ENCODE peak calls at places on chromosomes 16 and 17, in five cellular contexts. One of them, this sample, is unnamed.

GRCh38 chr17:21081967-21082366 is 39.2 kb upstream of the USP22 start:
- DNase-seq in H9: no peak
- DNase-seq in mesenchymal stem cell: no peak
- DNase-seq in OCI-LY7: no peak
- DNase-seq in IMR-90: no peak
- DNase-seq in this sample: no peak

GRCh38 chr17:15341385-15341849 is at the start of gene TEKT3:
- DNase-seq in H9: peak
- DNase-seq in mesenchymal stem cell: peak
- DNase-seq in OCI-LY7: no peak
- DNase-seq in IMR-90: peak
- DNase-seq in this sample: peak

GRCh38 chr16:89375021-89375420 is 115.3 kb downstream of the ANKRD11 start:
- DNase-seq in H9: no peak
- DNase-seq in mesenchymal stem cell: peak
- DNase-seq in OCI-LY7: peak
- DNase-seq in IMR-90: peak
- DNase-seq in this sample: no peak

GRCh38 chr17:2701161-2701995 is 10.2 kb downstream of the CLUH start:
- DNase-seq in H9: peak
- DNase-seq in mesenchymal stem cell: no peak
- DNase-seq in OCI-LY7: no peak
- DNase-seq in IMR-90: no peak
- DNase-seq in this sample: no peak

GRCh38 chr17:79370126-79370525 is 240.7 kb downstream of the RBFOX3 start:
- DNase-seq in H9: no peak
- DNase-seq in mesenchymal stem cell: no peak
- DNase-seq in OCI-LY7: no peak
- DNase-seq in IMR-90: no peak
- DNase-seq in this sample: no peak

GRCh38 chr16:58628845-58629680 is 563 bp downstream of the CNOT1 start:
- DNase-seq in H9: peak
- DNase-seq in mesenchymal stem cell: peak
- DNase-seq in OCI-LY7: peak
- DNase-seq in IMR-90: peak
- DNase-seq in this sample: peak

GRCh38 chr16:49158029-49158642 is 123.5 kb downstream of the CBLN1 start:
- DNase-seq in H9: peak
- DNase-seq in mesenchymal stem cell: peak
- DNase-seq in OCI-LY7: peak
- DNase-seq in IMR-90: peak
- DNase-seq in this sample: peak

GRCh38 chr17:78255953-78256704 is 24.7 kb downstream of the TMEM235 start:
- DNase-seq in H9: no peak
- DNase-seq in mesenchymal stem cell: no peak
- DNase-seq in OCI-LY7: no peak
- DNase-seq in IMR-90: no peak
- DNase-seq in this sample: no peak

GRCh38 chr16:69711115-69711740 is 15.1 kb downstream of the NQO1 start:
- DNase-seq in H9: no peak
- DNase-seq in mesenchymal stem cell: no peak
- DNase-seq in OCI-LY7: no peak
- DNase-seq in IMR-90: peak
- DNase-seq in this sample: peak

GRCh38 chr16:86201746-86202145 is 302.8 kb downstream of the IRF8 start:
- DNase-seq in H9: no peak
- DNase-seq in mesenchymal stem cell: no peak
- DNase-seq in OCI-LY7: no peak
- DNase-seq in IMR-90: no peak
- DNase-seq in this sample: no peak

GRCh38 chr16:22643886-22644285 is 133.2 kb downstream of the NPIPB5 start:
- DNase-seq in H9: no peak
- DNase-seq in mesenchymal stem cell: no peak
- DNase-seq in OCI-LY7: no peak
- DNase-seq in IMR-90: no peak
- DNase-seq in this sample: no peak

DNA sequence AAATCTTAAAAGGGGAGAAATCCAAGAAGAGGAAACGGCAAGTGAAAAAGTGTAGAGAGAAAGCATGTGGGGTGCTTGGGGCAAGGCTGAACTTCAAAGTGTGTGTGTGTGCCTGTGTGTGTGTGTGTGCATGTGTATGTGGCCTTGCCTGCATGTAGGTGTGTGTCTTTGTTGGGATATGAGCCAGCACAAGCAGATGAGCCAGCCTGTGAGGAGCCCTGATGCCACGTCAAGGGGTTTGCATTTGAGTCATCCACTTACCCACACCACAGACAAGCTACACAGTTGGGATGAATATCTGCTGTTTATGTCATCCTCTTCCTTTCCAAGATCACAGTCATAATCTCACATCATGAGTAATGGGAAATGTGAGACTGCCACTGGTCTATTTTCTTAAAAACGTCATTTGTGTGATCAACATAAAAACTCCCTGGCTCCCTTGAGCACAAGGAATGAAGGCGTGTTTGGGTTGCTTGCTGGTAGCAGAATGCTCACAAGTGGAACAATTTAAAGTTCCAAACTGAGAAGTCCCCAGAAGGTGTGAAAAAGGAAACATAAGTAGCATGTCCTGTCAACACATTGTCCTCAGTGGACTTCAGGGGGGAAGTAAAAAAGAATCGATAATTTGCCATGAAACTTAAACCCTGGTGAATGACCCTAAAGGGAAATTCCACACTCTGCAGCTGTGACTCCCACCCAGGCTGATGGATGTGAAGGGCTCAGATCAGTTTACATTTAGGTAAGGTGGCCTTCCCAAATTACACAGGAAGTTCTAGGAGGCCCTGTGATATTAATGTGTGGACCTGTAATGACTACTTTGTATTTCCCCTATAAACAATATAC is 14.7 kb downstream of the KCTD19 start:
- DNase-seq in H9: no peak
- DNase-seq in mesenchymal stem cell: peak
- DNase-seq in OCI-LY7: no peak
- DNase-seq in IMR-90: peak
- DNase-seq in this sample: peak
- H2AFZ ChIP-seq in H9: no peak
- H2AFZ ChIP-seq in mesenchymal stem cell: no peak
- H2AFZ ChIP-seq in OCI-LY7: no peak
- H2AFZ ChIP-seq in IMR-90: peak
- H2AFZ ChIP-seq in this sample: no peak

GRCh38 chr16:8908779-8909468 is 26.8 kb downstream of the LITAFD start:
- DNase-seq in H9: no peak
- DNase-seq in mesenchymal stem cell: peak
- DNase-seq in OCI-LY7: no peak
- DNase-seq in IMR-90: no peak
- DNase-seq in this sample: no peak

GRCh38 chr16:8916541-8917225 is 34.5 kb downstream of the LITAFD start:
- DNase-seq in H9: no peak
- DNase-seq in mesenchymal stem cell: no peak
- DNase-seq in OCI-LY7: no peak
- DNase-seq in IMR-90: no peak
- DNase-seq in this sample: no peak

GRCh38 chr16:8912793-8913192 is 30.6 kb downstream of the LITAFD start:
- DNase-seq in H9: no peak
- DNase-seq in mesenchymal stem cell: no peak
- DNase-seq in OCI-LY7: no peak
- DNase-seq in IMR-90: no peak
- DNase-seq in this sample: no peak

GRCh38 chr16:8915722-8916321 is 33.7 kb downstream of the LITAFD start:
- DNase-seq in H9: no peak
- DNase-seq in mesenchymal stem cell: no peak
- DNase-seq in OCI-LY7: no peak
- DNase-seq in IMR-90: no peak
- DNase-seq in this sample: no peak

GRCh38 chr16:8914098-8914497 is 31.9 kb downstream of the LITAFD start:
- DNase-seq in H9: no peak
- DNase-seq in mesenchymal stem cell: no peak
- DNase-seq in OCI-LY7: no peak
- DNase-seq in IMR-90: no peak
- DNase-seq in this sample: no peak
- H2AFZ ChIP-seq in H9: no peak
- H2AFZ ChIP-seq in mesenchymal stem cell: no peak
- H2AFZ ChIP-seq in OCI-LY7: no peak
- H2AFZ ChIP-seq in IMR-90: no peak
- H2AFZ ChIP-seq in this sample: no peak

DNA sequence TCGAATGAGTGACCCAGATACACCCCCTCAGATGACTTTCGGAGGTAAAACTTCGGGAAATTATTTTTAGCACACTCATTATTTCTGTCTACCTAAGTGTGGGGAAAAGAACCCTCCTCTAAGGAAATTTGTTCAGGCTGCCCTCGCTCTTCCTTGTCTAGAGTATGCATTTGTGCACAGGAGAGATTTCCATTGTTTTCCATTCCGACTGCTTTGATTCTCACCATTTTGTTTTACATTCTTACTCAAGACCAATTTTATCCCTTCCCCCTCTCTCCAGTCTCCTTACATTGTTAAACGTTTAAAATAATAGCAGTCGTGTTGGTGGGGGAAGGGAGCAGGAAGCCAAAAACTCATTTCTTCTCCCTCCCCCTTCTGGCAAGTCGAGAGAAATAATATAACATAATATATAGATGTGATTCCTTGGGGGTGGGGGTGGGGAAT is 1.5 kb upstream of the CHD3 start:
- DNase-seq in H9: peak
- DNase-seq in mesenchymal stem cell: no peak
- DNase-seq in OCI-LY7: no peak
- DNase-seq in IMR-90: no peak
- DNase-seq in this sample: peak
- H2AFZ ChIP-seq in H9: no peak
- H2AFZ ChIP-seq in mesenchymal stem cell: no peak
- H2AFZ ChIP-seq in OCI-LY7: peak
- H2AFZ ChIP-seq in IMR-90: peak
- H2AFZ ChIP-seq in this sample: peak

GRCh38 chr16:4508806-4509205 is 29.8 kb downstream of the CDIP1 start:
- DNase-seq in H9: no peak
- DNase-seq in mesenchymal stem cell: no peak
- DNase-seq in OCI-LY7: no peak
- DNase-seq in IMR-90: no peak
- DNase-seq in this sample: no peak
- H2AFZ ChIP-seq in H9: no peak
- H2AFZ ChIP-seq in mesenchymal stem cell: no peak
- H2AFZ ChIP-seq in OCI-LY7: no peak
- H2AFZ ChIP-seq in IMR-90: no peak
- H2AFZ ChIP-seq in this sample: no peak

GRCh38 chr17:29707212-29707571 is 84.5 kb upstream of the CORO6 start:
- DNase-seq in H9: no peak
- DNase-seq in mesenchymal stem cell: no peak
- DNase-seq in OCI-LY7: no peak
- DNase-seq in IMR-90: no peak
- DNase-seq in this sample: no peak
- H2AFZ ChIP-seq in H9: no peak
- H2AFZ ChIP-seq in mesenchymal stem cell: no peak
- H2AFZ ChIP-seq in OCI-LY7: no peak
- H2AFZ ChIP-seq in IMR-90: no peak
- H2AFZ ChIP-seq in this sample: no peak

GRCh38 chr16:4381935-4382794 is 10.5 kb downstream of the VASN start:
- DNase-seq in H9: no peak
- DNase-seq in mesenchymal stem cell: no peak
- DNase-seq in OCI-LY7: no peak
- DNase-seq in IMR-90: no peak
- DNase-seq in this sample: no peak
- H2AFZ ChIP-seq in H9: no peak
- H2AFZ ChIP-seq in mesenchymal stem cell: no peak
- H2AFZ ChIP-seq in OCI-LY7: no peak
- H2AFZ ChIP-seq in IMR-90: peak
- H2AFZ ChIP-seq in this sample: no peak

GRCh38 chr17:30550512-30551273 is 73.5 kb downstream of the GOSR1 start:
- DNase-seq in H9: no peak
- DNase-seq in mesenchymal stem cell: peak
- DNase-seq in OCI-LY7: peak
- DNase-seq in IMR-90: peak
- DNase-seq in this sample: peak
- H2AFZ ChIP-seq in H9: no peak
- H2AFZ ChIP-seq in mesenchymal stem cell: no peak
- H2AFZ ChIP-seq in OCI-LY7: no peak
- H2AFZ ChIP-seq in IMR-90: no peak
- H2AFZ ChIP-seq in this sample: no peak

GRCh38 chr16:2970563-2970962 is 1.4 kb downstream of the PAQR4 start:
- DNase-seq in H9: no peak
- DNase-seq in mesenchymal stem cell: no peak
- DNase-seq in OCI-LY7: no peak
- DNase-seq in IMR-90: no peak
- DNase-seq in this sample: no peak

GRCh38 chr16:2968738-2969544 is at the start of gene PAQR4:
- DNase-seq in H9: peak
- DNase-seq in mesenchymal stem cell: peak
- DNase-seq in OCI-LY7: peak
- DNase-seq in IMR-90: peak
- DNase-seq in this sample: peak

GRCh38 chr16:2968368-2968737 is 795 bp upstream of the PAQR4 start:
- DNase-seq in H9: no peak
- DNase-seq in mesenchymal stem cell: no peak
- DNase-seq in OCI-LY7: peak
- DNase-seq in IMR-90: no peak
- DNase-seq in this sample: peak

GRCh38 chr16:2971134-2971984 is 2.2 kb downstream of the PAQR4 start:
- DNase-seq in H9: no peak
- DNase-seq in mesenchymal stem cell: no peak
- DNase-seq in OCI-LY7: no peak
- DNase-seq in IMR-90: no peak
- DNase-seq in this sample: no peak

DNA sequence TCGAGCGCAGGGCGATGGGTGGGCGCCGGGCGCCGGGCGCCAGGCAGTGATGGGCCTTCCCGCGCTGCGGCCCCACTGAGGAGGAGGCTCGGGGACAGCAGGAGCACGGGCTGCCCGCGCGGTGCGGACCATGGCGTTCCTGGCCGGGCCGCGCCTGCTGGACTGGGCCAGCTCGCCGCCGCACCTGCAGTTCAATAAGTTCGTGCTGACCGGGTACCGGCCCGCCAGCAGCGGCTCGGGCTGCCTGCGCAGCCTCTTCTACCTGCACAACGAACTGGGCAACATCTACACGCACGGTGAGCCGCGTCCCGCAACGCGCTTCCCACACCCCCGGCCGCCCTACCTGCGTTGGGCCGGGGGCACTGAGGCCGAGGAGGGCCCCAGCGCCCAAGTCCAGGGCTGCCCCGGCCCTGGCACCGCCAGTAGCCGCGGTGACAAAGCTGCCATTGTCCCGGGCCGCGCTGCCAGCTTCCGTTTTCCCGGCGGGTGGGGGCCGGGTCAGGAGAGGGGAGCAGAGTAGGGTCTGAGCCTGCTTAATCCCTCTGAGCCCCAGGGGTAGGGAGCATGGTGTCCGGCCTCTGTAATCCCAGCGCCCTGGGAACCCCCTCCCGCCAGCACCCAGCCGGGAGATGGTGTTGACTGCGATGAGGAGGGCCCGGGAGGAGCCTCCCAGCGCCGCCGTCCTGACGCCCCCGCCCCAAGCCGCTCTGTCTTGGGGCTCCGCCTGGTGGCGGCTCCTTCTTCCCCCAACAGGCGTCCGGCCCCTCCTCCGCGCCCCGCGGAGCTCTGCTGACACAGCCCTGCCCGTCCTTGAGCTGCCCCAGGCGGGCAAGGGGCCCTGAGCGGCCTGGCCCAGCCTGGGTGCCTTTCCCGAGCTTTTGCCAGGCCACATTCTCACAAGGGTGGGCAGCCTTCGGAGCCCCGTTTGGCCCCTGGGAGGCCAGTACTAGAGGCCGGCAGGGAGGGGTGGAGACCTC is 685 bp downstream of the PAQR4 start:
- DNase-seq in H9: peak
- DNase-seq in mesenchymal stem cell: peak
- DNase-seq in OCI-LY7: peak
- DNase-seq in IMR-90: peak
- DNase-seq in this sample: peak
- H2AFZ ChIP-seq in H9: no peak
- H2AFZ ChIP-seq in mesenchymal stem cell: peak
- H2AFZ ChIP-seq in OCI-LY7: peak
- H2AFZ ChIP-seq in IMR-90: peak
- H2AFZ ChIP-seq in this sample: peak

This sample was measured in GM23248.